ENCODE peak calls at places on chromosomes 13 and 19, in seven cellular contexts. B, A, O, E, T, N and C are unnamed samples.

GRCh38 chr19:58558066-58558622 is at the start of gene UBE2M:
- DNase-seq in B (no peak), A (no peak), O (no peak), E (no peak), T (peak), N (peak), C (no peak)

GRCh38 chr13:34151885-34152284 is 333.9 kb downstream of the RFC3 start:
- DNase-seq in B (no peak), A (no peak), O (no peak), E (no peak), T (no peak), N (no peak), C (no peak)

GRCh38 chr13:94950303-94950702 is 238.0 kb upstream of the SOX21 start:
- DNase-seq in B (peak), A (no peak), O (no peak), E (no peak), T (no peak), N (no peak), C (no peak)

GRCh38 chr13:33479066-33479465 is 193.5 kb upstream of the STARD13 start:
- DNase-seq in B (no peak), A (no peak), O (no peak), E (no peak), T (no peak), N (no peak), C (no peak)

GRCh38 chr13:99659234-99659633 is 158.0 kb downstream of the TM9SF2 start:
- DNase-seq in B (no peak), A (no peak), O (no peak), E (no peak), T (no peak), N (no peak), C (no peak)

GRCh38 chr19:45958763-45959516 is 14.7 kb downstream of the NOVA2 start:
- DNase-seq in B (no peak), A (no peak), O (no peak), E (no peak), T (no peak), N (no peak), C (no peak)

GRCh38 chr19:43765109-43765876 is 10.5 kb upstream of the SMG9 start:
- DNase-seq in B (peak), A (peak), O (peak), E (peak), T (peak), N (peak), C (peak)

GRCh38 chr13:51223284-51224270 is 1.4 kb downstream of the FAM124A start:
- DNase-seq in B (peak), A (no peak), O (no peak), E (no peak), T (no peak), N (no peak), C (no peak)

GRCh38 chr19:38251564-38252051 is 4.6 kb downstream of the PPP1R14A start:
- DNase-seq in B (peak), A (no peak), O (no peak), E (no peak), T (peak), N (no peak), C (no peak)

GRCh38 chr19:30281903-30282302 is 90.3 kb upstream of the ZNF536 start:
- DNase-seq in B (no peak), A (no peak), O (no peak), E (no peak), T (no peak), N (no peak), C (no peak)

GRCh38 chr13:102017248-102017647 is 384.6 kb downstream of the FGF14 start:
- DNase-seq in B (no peak), A (no peak), O (no peak), E (no peak), T (no peak), N (no peak), C (no peak)

GRCh38 chr13:48231080-48231479 is 1.9 kb upstream of the ITM2B start:
- DNase-seq in B (no peak), A (no peak), O (no peak), E (no peak), T (no peak), N (no peak), C (no peak)

GRCh38 chr13:19726611-19727010 is 56.1 kb downstream of the PSPC1 start:
- DNase-seq in B (no peak), A (no peak), O (no peak), E (no peak), T (no peak), N (no peak), C (no peak)

GRCh38 chr19:41430907-41431306 is 3.7 kb upstream of the B3GNT8 start:
- DNase-seq in B (no peak), A (no peak), O (no peak), E (no peak), T (peak), N (no peak), C (no peak)

GRCh38 chr19:49592486-49593232 is 1.7 kb downstream of the PRR12 start:
- DNase-seq in B (peak), A (peak), O (no peak), E (no peak), T (no peak), N (peak), C (peak)

GRCh38 chr13:74290324-74290773 is 156.1 kb upstream of the KLF12 start:
- DNase-seq in B (peak), A (peak), O (no peak), E (peak), T (no peak), N (peak), C (peak)

GRCh38 chr19:47663911-47664771 is 49.1 kb upstream of the EHD2 start:
- DNase-seq in B (peak), A (no peak), O (no peak), E (no peak), T (peak), N (peak), C (no peak)

GRCh38 chr13:80100636-80101035 is 240.3 kb downstream of the SPRY2 start:
- DNase-seq in B (no peak), A (no peak), O (no peak), E (no peak), T (no peak), N (no peak), C (no peak)

GRCh38 chr13:29563941-29564340 is 31.5 kb downstream of the SLC7A1 start:
- DNase-seq in B (no peak), A (no peak), O (no peak), E (no peak), T (no peak), N (no peak), C (no peak)

GRCh38 chr19:54035215-54036178 is 28.2 kb downstream of the VSTM1 start:
- DNase-seq in B (peak), A (no peak), O (no peak), E (no peak), T (no peak), N (no peak), C (no peak)

GRCh38 chr13:45812599-45813372 is 38.8 kb downstream of the SIAH3 start:
- DNase-seq in B (no peak), A (no peak), O (no peak), E (no peak), T (no peak), N (no peak), C (no peak)

GRCh38 chr19:3459322-3459881 is 20.9 kb downstream of the SMIM24 start:
- DNase-seq in B (peak), A (no peak), O (no peak), E (no peak), T (peak), N (peak), C (no peak)

GRCh38 chr19:20186163-20186562 is 19.1 kb downstream of the ZNF486 start:
- DNase-seq in B (no peak), A (no peak), O (no peak), E (no peak), T (no peak), N (no peak), C (no peak)

GRCh38 chr13:99071211-99071610 is 93.3 kb upstream of the DOCK9 start:
- DNase-seq in B (no peak), A (no peak), O (no peak), E (no peak), T (no peak), N (no peak), C (no peak)

GRCh38 chr19:29745253-29745652 is 30.2 kb upstream of the C19orf12 start:
- DNase-seq in B (no peak), A (no peak), O (no peak), E (no peak), T (no peak), N (no peak), C (no peak)

GRCh38 chr19:57771417-57771816 is 1.9 kb downstream of the ZNF586 start:
- DNase-seq in B (no peak), A (no peak), O (no peak), E (no peak), T (no peak), N (no peak), C (no peak)

GRCh38 chr13:73039201-73040108 is 19.4 kb upstream of the KLF5 start:
- DNase-seq in B (no peak), A (no peak), O (no peak), E (no peak), T (no peak), N (no peak), C (no peak)

GRCh38 chr19:42250666-42251531 is 4.0 kb downstream of the ERF start:
- DNase-seq in B (peak), A (no peak), O (no peak), E (no peak), T (no peak), N (no peak), C (no peak)

GRCh38 chr19:35995655-35995993 is 636 bp downstream of the SDHAF1 start:
- DNase-seq in B (no peak), A (peak), O (no peak), E (peak), T (peak), N (peak), C (peak)

GRCh38 chr13:57748096-57748495 is 116.6 kb downstream of the PCDH17 start:
- DNase-seq in B (no peak), A (no peak), O (no peak), E (no peak), T (no peak), N (no peak), C (no peak)

GRCh38 chr13:26221399-26221720 is 754 bp downstream of the RNF6 start:
- DNase-seq in B (no peak), A (no peak), O (no peak), E (no peak), T (no peak), N (no peak), C (no peak)

GRCh38 chr19:33350538-33351309 is 22.8 kb upstream of the CEBPG start:
- DNase-seq in B (no peak), A (no peak), O (no peak), E (no peak), T (no peak), N (no peak), C (no peak)

GRCh38 chr19:12766051-12766521 is 9.3 kb downstream of the HOOK2 start:
- DNase-seq in B (no peak), A (peak), O (peak), E (peak), T (peak), N (no peak), C (peak)

GRCh38 chr19:1251233-1251502 is 2.8 kb downstream of the MIDN start:
- DNase-seq in B (no peak), A (peak), O (no peak), E (no peak), T (peak), N (peak), C (no peak)

GRCh38 chr13:61094865-61095264 is 320.8 kb downstream of the PCDH20 start:
- DNase-seq in B (no peak), A (no peak), O (no peak), E (no peak), T (no peak), N (no peak), C (no peak)

GRCh38 chr19:7519411-7520130 is 2.9 kb upstream of the MCOLN1 start:
- DNase-seq in B (no peak), A (no peak), O (no peak), E (no peak), T (no peak), N (no peak), C (no peak)

GRCh38 chr13:24215732-24216131 is 55.2 kb downstream of the SPATA13 start:
- DNase-seq in B (peak), A (no peak), O (no peak), E (no peak), T (no peak), N (no peak), C (no peak)